ENCODE peak calls at places on chromosomes 13 and 19, in seven cellular contexts. R, W, Q, G, V, T and S are unnamed samples.

GRCh38 chr13:65966991-65967451 is 1263.1 kb downstream of the PCDH9 start:
- DNase-seq in R (peak), W (peak), Q (no peak), G (peak), V (no peak), T (peak), S (peak)

GRCh38 chr19:45162464-45163143 is 1.8 kb upstream of the NKPD1 start:
- DNase-seq in R (no peak), W (no peak), Q (no peak), G (no peak), V (no peak), T (no peak), S (no peak)

GRCh38 chr13:51396352-51396751 is 56.5 kb downstream of the INTS6 start:
- DNase-seq in R (peak), W (no peak), Q (no peak), G (no peak), V (no peak), T (no peak), S (no peak)

GRCh38 chr13:76848596-76848995 is 37.6 kb downstream of the KCTD12 start:
- DNase-seq in R (peak), W (no peak), Q (no peak), G (no peak), V (no peak), T (no peak), S (no peak)

GRCh38 chr13:114124921-114125320 is 7.5 kb downstream of the RASA3 start:
- DNase-seq in R (peak), W (no peak), Q (no peak), G (no peak), V (no peak), T (no peak), S (no peak)

GRCh38 chr13:19586904-19587634 is 25.7 kb upstream of the TPTE2 start:
- DNase-seq in R (peak), W (no peak), Q (peak), G (peak), V (no peak), T (no peak), S (peak)

GRCh38 chr13:19058566-19058965 is 123.1 kb downstream of the TUBA3C start:
- DNase-seq in R (no peak), W (no peak), Q (no peak), G (no peak), V (no peak), T (no peak), S (no peak)

GRCh38 chr19:54482889-54483288 is 9.8 kb upstream of the CDC42EP5 start:
- DNase-seq in R (no peak), W (no peak), Q (no peak), G (no peak), V (no peak), T (no peak), S (no peak)

GRCh38 chr13:38685974-38686571 is 804 bp upstream of the FREM2 start:
- DNase-seq in R (no peak), W (peak), Q (no peak), G (peak), V (peak), T (no peak), S (no peak)

GRCh38 chr13:33617055-33617454 is 200.9 kb upstream of the RFC3 start:
- DNase-seq in R (no peak), W (no peak), Q (no peak), G (no peak), V (no peak), T (no peak), S (no peak)

GRCh38 chr13:106349080-106349841 is 186.2 kb downstream of the EFNB2 start:
- DNase-seq in R (peak), W (no peak), Q (no peak), G (peak), V (peak), T (peak), S (no peak)

GRCh38 chr13:44302948-44303575 is 70.6 kb upstream of the SERP2 start:
- DNase-seq in R (peak), W (no peak), Q (no peak), G (no peak), V (no peak), T (no peak), S (no peak)

GRCh38 chr19:49986354-49986753 is 25.4 kb upstream of the SIGLEC11 start:
- DNase-seq in R (no peak), W (no peak), Q (no peak), G (no peak), V (no peak), T (no peak), S (no peak)

GRCh38 chr19:52691737-52692136 is 43.1 kb downstream of the ZNF611 start:
- DNase-seq in R (no peak), W (no peak), Q (no peak), G (no peak), V (no peak), T (no peak), S (no peak)

DNA sequence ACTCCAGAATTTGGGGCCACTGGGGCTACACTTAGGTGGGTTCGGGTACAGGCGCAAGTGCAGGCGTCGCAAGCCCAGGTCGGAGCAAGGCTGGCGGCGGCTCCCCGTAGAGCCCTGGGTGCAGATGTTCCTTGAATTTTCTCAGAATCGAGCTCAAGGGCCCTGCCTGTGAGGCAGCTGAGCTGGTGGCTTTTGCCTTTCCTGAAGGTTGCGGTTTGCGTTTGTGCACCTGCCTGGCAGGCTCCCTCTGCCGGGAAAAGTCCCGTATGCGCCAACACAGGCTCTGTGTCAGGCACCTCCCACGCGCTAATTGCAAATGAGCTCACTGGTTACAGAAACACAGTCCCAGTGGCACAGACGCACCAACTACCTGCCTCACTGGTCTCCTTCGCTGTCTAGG is 5.9 kb downstream of the DOHH start:
- DNase-seq in R (no peak), W (no peak), Q (no peak), G (no peak), V (no peak), T (no peak), S (no peak)
- TF ChIP-seq USF2 in R (no peak), W (no peak), Q (no peak), G (no peak), V (no peak), T (no peak), S (no peak)

GRCh38 chr19:15379996-15380647 is 535 bp upstream of the AKAP8 start:
- DNase-seq in R (peak), W (peak), Q (peak), G (no peak), V (peak), T (peak), S (peak)
- TF ChIP-seq USF2 in R (no peak), W (no peak), Q (peak), G (no peak), V (no peak), T (no peak), S (no peak)

DNA sequence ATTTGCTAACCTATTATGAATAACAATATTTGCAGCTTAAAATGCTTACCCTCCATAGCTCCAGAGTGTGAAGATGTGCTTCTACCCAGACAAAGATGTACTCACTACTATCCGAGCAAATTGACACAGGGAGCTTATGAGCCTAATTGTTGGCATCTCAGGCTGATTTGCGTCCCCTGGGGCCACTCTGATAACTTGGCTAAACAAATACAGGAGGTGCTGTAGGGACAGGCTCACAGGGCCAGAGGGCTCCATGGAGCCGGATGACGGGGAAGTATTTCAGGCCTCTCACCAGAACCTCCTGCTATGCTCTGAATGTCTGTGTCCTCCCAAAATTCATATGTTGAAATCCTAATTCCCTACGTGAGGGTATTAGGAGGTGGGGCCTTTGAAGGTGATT is 26.7 kb upstream of the C19orf12 start:
- DNase-seq in R (no peak), W (no peak), Q (no peak), G (no peak), V (no peak), T (no peak), S (no peak)
- TF ChIP-seq USF2 in R (no peak), W (no peak), Q (no peak), G (no peak), V (no peak), T (no peak), S (no peak)

GRCh38 chr19:11190501-11190900 is 6.8 kb downstream of the KANK2 start:
- DNase-seq in R (no peak), W (no peak), Q (no peak), G (no peak), V (no peak), T (no peak), S (no peak)

GRCh38 chr19:11192957-11193939 is 4.1 kb downstream of the KANK2 start:
- DNase-seq in R (no peak), W (no peak), Q (no peak), G (no peak), V (no peak), T (no peak), S (no peak)

GRCh38 chr19:11194173-11194572 is 3.2 kb downstream of the KANK2 start:
- DNase-seq in R (no peak), W (no peak), Q (no peak), G (no peak), V (no peak), T (no peak), S (no peak)

GRCh38 chr19:11191934-11192333 is 5.4 kb downstream of the KANK2 start:
- DNase-seq in R (no peak), W (no peak), Q (no peak), G (no peak), V (no peak), T (no peak), S (no peak)

DNA sequence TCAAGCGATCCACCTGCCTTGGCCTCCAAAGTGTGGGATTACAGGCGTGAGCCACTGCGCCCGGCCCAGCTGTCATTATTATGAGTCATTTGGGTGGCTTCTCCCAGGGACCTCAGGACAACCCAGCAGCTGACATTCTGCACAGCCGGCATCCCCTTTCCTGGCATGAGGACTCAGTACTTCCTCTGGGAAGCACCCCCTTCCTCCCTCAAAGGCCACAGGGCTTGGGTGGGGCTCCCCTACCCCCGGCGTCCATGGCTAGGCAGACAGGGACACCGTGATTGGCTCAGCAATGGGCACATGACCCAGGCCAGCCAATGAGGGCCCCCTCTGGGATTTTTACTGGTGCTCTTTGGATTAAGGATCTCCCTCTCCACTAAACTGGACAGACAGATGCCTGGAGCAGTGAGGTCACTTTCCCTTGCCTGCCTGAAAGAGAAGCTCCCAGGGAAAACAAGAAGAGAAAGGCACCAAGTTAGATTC is 6.0 kb downstream of the KANK2 start:
- DNase-seq in R (peak), W (peak), Q (peak), G (peak), V (peak), T (no peak), S (no peak)
- TF ChIP-seq USF2 in R (peak), W (peak), Q (peak), G (no peak), V (peak), T (peak), S (peak)

GRCh38 chr19:17796013-17796837 is 1.3 kb downstream of the B3GNT3 start:
- DNase-seq in R (no peak), W (peak), Q (no peak), G (no peak), V (no peak), T (no peak), S (peak)
- TF ChIP-seq USF2 in R (no peak), W (no peak), Q (no peak), G (no peak), V (no peak), T (no peak), S (no peak)

DNA sequence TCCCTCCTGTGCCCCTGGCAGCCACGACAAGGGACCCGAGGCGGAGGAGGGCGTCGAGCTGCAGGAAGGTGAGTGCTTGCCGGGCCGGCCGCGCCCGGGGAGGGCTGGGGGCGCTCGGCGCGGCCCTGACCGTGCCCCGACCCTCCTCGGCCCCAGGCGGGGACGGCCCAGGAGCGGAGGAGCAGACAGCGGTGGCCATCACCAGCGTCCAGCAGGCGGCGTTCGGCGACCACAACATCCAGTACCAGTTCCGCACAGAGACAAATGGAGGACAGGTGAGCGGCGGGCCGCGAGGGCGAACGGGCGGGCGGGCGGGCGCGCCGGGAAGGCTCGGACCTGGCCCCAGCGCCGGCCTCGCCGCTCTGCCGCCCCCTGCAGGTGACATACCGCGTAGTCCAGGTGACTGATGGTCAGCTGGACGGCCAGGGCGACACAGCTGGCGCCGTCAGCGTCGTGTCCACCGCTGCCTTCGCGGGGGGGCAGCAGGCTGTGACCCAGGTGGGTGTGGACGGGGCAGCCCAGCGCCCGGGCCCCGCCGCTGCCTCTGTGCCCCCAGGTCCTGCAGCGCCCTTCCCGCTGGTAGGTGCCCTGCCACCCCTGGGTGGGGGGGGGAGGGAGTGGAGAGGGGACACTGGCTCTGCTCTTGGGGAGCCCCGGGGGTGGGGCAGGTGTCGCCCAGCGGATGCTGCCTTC is 809 bp downstream of the USF2 start:
- DNase-seq in R (peak), W (peak), Q (peak), G (peak), V (peak), T (no peak), S (peak)
- TF ChIP-seq USF2 in R (peak), W (peak), Q (no peak), G (no peak), V (peak), T (peak), S (no peak)

GRCh38 chr13:24997367-24997967 is 98.5 kb upstream of the PABPC3 start:
- DNase-seq in R (peak), W (peak), Q (peak), G (peak), V (no peak), T (no peak), S (peak)

GRCh38 chr13:24998433-24998832 is 97.5 kb upstream of the PABPC3 start:
- DNase-seq in R (no peak), W (no peak), Q (no peak), G (no peak), V (no peak), T (no peak), S (no peak)

DNA sequence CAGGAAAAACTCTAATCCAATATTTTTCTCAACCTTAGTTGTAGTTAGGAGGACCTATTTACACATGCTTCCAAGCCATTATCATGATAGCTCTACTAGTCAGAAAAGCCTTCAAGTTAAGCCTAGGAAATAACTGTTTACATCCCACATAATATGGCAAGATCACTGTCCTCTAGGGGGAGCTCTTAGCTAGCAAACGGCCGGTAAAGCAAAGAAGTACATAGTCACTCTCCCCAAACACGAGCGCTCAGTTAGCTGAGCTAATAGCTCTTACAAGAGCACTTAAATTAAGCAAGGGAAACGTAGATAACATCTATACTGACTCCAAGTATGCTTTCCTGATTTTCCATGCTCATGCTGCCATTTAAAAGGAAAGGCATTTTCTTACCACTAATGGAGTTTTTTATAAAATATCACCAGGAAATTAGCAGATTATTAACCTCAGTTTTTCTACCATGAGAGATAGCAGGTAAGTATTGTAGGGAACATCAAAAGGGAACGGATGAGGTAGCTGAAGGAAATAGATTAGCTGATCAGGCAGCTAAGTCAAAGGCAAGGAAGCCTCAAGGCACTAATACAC is 100.6 kb upstream of the PABPC3 start:
- DNase-seq in R (peak), W (peak), Q (peak), G (peak), V (peak), T (no peak), S (peak)
- TF ChIP-seq USF2 in R (no peak), W (no peak), Q (no peak), G (no peak), V (no peak), T (no peak), S (no peak)

GRCh38 chr19:1630811-1631210 is 21.6 kb downstream of the TCF3 start:
- DNase-seq in R (no peak), W (no peak), Q (no peak), G (no peak), V (no peak), T (no peak), S (no peak)
- TF ChIP-seq USF2 in R (no peak), W (no peak), Q (no peak), G (no peak), V (no peak), T (no peak), S (no peak)

GRCh38 chr13:40772765-40773473 is 1.9 kb upstream of the MRPS31 start:
- DNase-seq in R (no peak), W (no peak), Q (no peak), G (no peak), V (no peak), T (no peak), S (peak)
- TF ChIP-seq USF2 in R (no peak), W (no peak), Q (no peak), G (no peak), V (no peak), T (no peak), S (no peak)

GRCh38 chr13:83733293-83733692 is 149.0 kb downstream of the SLITRK1 start:
- DNase-seq in R (no peak), W (no peak), Q (no peak), G (no peak), V (no peak), T (no peak), S (no peak)
- TF ChIP-seq USF2 in R (no peak), W (no peak), Q (no peak), G (no peak), V (no peak), T (no peak), S (no peak)